ENCODE peak calls at places on chromosomes 6 and 20, in eight cellular contexts. One of them, this sample, is unnamed.

GRCh38 chr6:14077193-14077853 is 40.2 kb upstream of the CD83 start:
- DNase-seq in heart left ventricle: no peak
- DNase-seq in Karpas-422: no peak
- DNase-seq in psoas muscle: no peak
- DNase-seq in GM23338: no peak
- DNase-seq in lung: no peak
- DNase-seq in right cardiac atrium: no peak
- DNase-seq in CD4-positive, CD25-positive, alpha-beta regulatory T cell: peak
- DNase-seq in this sample: no peak

GRCh38 chr6:139369568-139370046 is 4.8 kb downstream of the CITED2 start:
- DNase-seq in right cardiac atrium: no peak
- DNase-seq in Karpas-422: peak
- DNase-seq in heart left ventricle: no peak
- DNase-seq in GM23338: peak
- DNase-seq in psoas muscle: no peak
- DNase-seq in lung: no peak
- DNase-seq in CD4-positive, CD25-positive, alpha-beta regulatory T cell: peak
- DNase-seq in this sample: no peak

GRCh38 chr6:34518669-34519365 is 37.3 kb downstream of the SPDEF start:
- DNase-seq in psoas muscle: peak
- DNase-seq in right cardiac atrium: no peak
- DNase-seq in GM23338: no peak
- DNase-seq in lung: no peak
- DNase-seq in Karpas-422: no peak
- DNase-seq in CD4-positive, CD25-positive, alpha-beta regulatory T cell: no peak
- DNase-seq in heart left ventricle: no peak
- DNase-seq in this sample: no peak

GRCh38 chr6:15948930-15949900 is 179.7 kb upstream of the MYLIP start:
- DNase-seq in right cardiac atrium: peak
- DNase-seq in Karpas-422: no peak
- DNase-seq in psoas muscle: no peak
- DNase-seq in CD4-positive, CD25-positive, alpha-beta regulatory T cell: no peak
- DNase-seq in heart left ventricle: no peak
- DNase-seq in GM23338: peak
- DNase-seq in lung: peak
- DNase-seq in this sample: no peak

GRCh38 chr6:163340201-163340887 is 74.2 kb upstream of the QKI start:
- DNase-seq in lung: no peak
- DNase-seq in CD4-positive, CD25-positive, alpha-beta regulatory T cell: no peak
- DNase-seq in heart left ventricle: no peak
- DNase-seq in GM23338: no peak
- DNase-seq in right cardiac atrium: no peak
- DNase-seq in Karpas-422: no peak
- DNase-seq in psoas muscle: no peak
- DNase-seq in this sample: no peak

GRCh38 chr6:13331516-13332348 is 3.4 kb upstream of the TBC1D7 start:
- DNase-seq in right cardiac atrium: no peak
- DNase-seq in Karpas-422: peak
- DNase-seq in psoas muscle: no peak
- DNase-seq in CD4-positive, CD25-positive, alpha-beta regulatory T cell: peak
- DNase-seq in lung: no peak
- DNase-seq in GM23338: peak
- DNase-seq in heart left ventricle: no peak
- DNase-seq in this sample: no peak

GRCh38 chr20:57080796-57081195 is 185.6 kb downstream of the BMP7 start:
- DNase-seq in CD4-positive, CD25-positive, alpha-beta regulatory T cell: no peak
- DNase-seq in lung: no peak
- DNase-seq in right cardiac atrium: no peak
- DNase-seq in psoas muscle: no peak
- DNase-seq in heart left ventricle: no peak
- DNase-seq in GM23338: no peak
- DNase-seq in Karpas-422: no peak
- DNase-seq in this sample: no peak

GRCh38 chr6:127342946-127343752 is at the start of gene ECHDC1:
- DNase-seq in GM23338: peak
- DNase-seq in heart left ventricle: peak
- DNase-seq in psoas muscle: peak
- DNase-seq in CD4-positive, CD25-positive, alpha-beta regulatory T cell: peak
- DNase-seq in Karpas-422: peak
- DNase-seq in lung: peak
- DNase-seq in right cardiac atrium: peak
- DNase-seq in this sample: peak

GRCh38 chr6:43570876-43571441 is 4.9 kb downstream of the XPO5 start:
- DNase-seq in heart left ventricle: no peak
- DNase-seq in right cardiac atrium: no peak
- DNase-seq in lung: no peak
- DNase-seq in GM23338: no peak
- DNase-seq in psoas muscle: no peak
- DNase-seq in CD4-positive, CD25-positive, alpha-beta regulatory T cell: peak
- DNase-seq in Karpas-422: no peak
- DNase-seq in this sample: no peak
- H3K27ac ChIP-seq in heart left ventricle: no peak
- H3K27ac ChIP-seq in right cardiac atrium: no peak
- H3K27ac ChIP-seq in lung: no peak
- H3K27ac ChIP-seq in GM23338: no peak
- H3K27ac ChIP-seq in psoas muscle: no peak
- H3K27ac ChIP-seq in CD4-positive, CD25-positive, alpha-beta regulatory T cell: no peak
- H3K27ac ChIP-seq in Karpas-422: no peak
- H3K27ac ChIP-seq in this sample: no peak

GRCh38 chr20:20365593-20365992 is 2.3 kb upstream of the INSM1 start:
- DNase-seq in right cardiac atrium: no peak
- DNase-seq in lung: no peak
- DNase-seq in CD4-positive, CD25-positive, alpha-beta regulatory T cell: no peak
- DNase-seq in psoas muscle: no peak
- DNase-seq in GM23338: peak
- DNase-seq in heart left ventricle: no peak
- DNase-seq in Karpas-422: no peak
- DNase-seq in this sample: no peak

GRCh38 chr20:20368414-20369352 is 779 bp downstream of the INSM1 start:
- DNase-seq in lung: no peak
- DNase-seq in Karpas-422: no peak
- DNase-seq in right cardiac atrium: no peak
- DNase-seq in heart left ventricle: no peak
- DNase-seq in psoas muscle: no peak
- DNase-seq in CD4-positive, CD25-positive, alpha-beta regulatory T cell: no peak
- DNase-seq in GM23338: peak
- DNase-seq in this sample: no peak

GRCh38 chr20:20367681-20368413 is at the start of gene INSM1:
- DNase-seq in lung: no peak
- DNase-seq in psoas muscle: no peak
- DNase-seq in GM23338: peak
- DNase-seq in right cardiac atrium: no peak
- DNase-seq in CD4-positive, CD25-positive, alpha-beta regulatory T cell: no peak
- DNase-seq in heart left ventricle: no peak
- DNase-seq in Karpas-422: no peak
- DNase-seq in this sample: no peak

GRCh38 chr20:20366551-20366895 is 1.4 kb upstream of the INSM1 start:
- DNase-seq in Karpas-422: no peak
- DNase-seq in GM23338: peak
- DNase-seq in psoas muscle: no peak
- DNase-seq in CD4-positive, CD25-positive, alpha-beta regulatory T cell: no peak
- DNase-seq in heart left ventricle: no peak
- DNase-seq in right cardiac atrium: no peak
- DNase-seq in lung: no peak
- DNase-seq in this sample: no peak

GRCh38 chr20:20366896-20367680 is 816 bp upstream of the INSM1 start:
- DNase-seq in lung: no peak
- DNase-seq in right cardiac atrium: no peak
- DNase-seq in CD4-positive, CD25-positive, alpha-beta regulatory T cell: no peak
- DNase-seq in heart left ventricle: no peak
- DNase-seq in psoas muscle: no peak
- DNase-seq in GM23338: peak
- DNase-seq in Karpas-422: no peak
- DNase-seq in this sample: no peak
- H3K4me3 ChIP-seq in lung: no peak
- H3K4me3 ChIP-seq in right cardiac atrium: peak
- H3K4me3 ChIP-seq in CD4-positive, CD25-positive, alpha-beta regulatory T cell: no peak
- H3K4me3 ChIP-seq in heart left ventricle: peak
- H3K4me3 ChIP-seq in psoas muscle: peak
- H3K4me3 ChIP-seq in GM23338: peak
- H3K4me3 ChIP-seq in Karpas-422: no peak
- H3K4me3 ChIP-seq in this sample: peak

DNA sequence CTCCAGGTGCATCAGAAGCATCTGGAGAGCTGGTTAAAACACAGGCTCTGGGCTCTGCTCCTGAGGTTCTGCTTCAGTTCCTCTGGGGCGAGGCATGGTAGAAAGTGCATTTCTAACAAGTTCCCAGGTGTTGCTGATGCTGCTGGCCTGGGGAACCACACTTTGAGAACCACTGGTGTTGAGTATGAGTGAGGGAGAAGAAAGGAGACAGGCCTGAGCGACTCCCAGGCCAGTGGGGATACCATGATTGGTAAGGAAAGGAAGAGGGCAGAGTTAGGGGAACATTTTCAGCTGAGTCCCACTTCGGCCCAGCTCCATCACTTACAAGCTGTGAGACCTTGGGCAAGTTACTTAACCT is 36.8 kb downstream of the KIAA1755 start:
- DNase-seq in GM23338: no peak
- DNase-seq in CD4-positive, CD25-positive, alpha-beta regulatory T cell: no peak
- DNase-seq in heart left ventricle: no peak
- DNase-seq in right cardiac atrium: no peak
- DNase-seq in psoas muscle: no peak
- DNase-seq in lung: no peak
- DNase-seq in Karpas-422: no peak
- DNase-seq in this sample: no peak
- H3K27ac ChIP-seq in GM23338: no peak
- H3K27ac ChIP-seq in CD4-positive, CD25-positive, alpha-beta regulatory T cell: no peak
- H3K27ac ChIP-seq in heart left ventricle: no peak
- H3K27ac ChIP-seq in right cardiac atrium: no peak
- H3K27ac ChIP-seq in psoas muscle: no peak
- H3K27ac ChIP-seq in lung: no peak
- H3K27ac ChIP-seq in Karpas-422: no peak
- H3K27ac ChIP-seq in this sample: no peak

GRCh38 chr20:17643531-17644188 is 38.4 kb downstream of the RRBP1 start:
- DNase-seq in psoas muscle: no peak
- DNase-seq in heart left ventricle: peak
- DNase-seq in right cardiac atrium: peak
- DNase-seq in lung: no peak
- DNase-seq in CD4-positive, CD25-positive, alpha-beta regulatory T cell: no peak
- DNase-seq in Karpas-422: no peak
- DNase-seq in GM23338: no peak
- DNase-seq in this sample: no peak
- H3K4me3 ChIP-seq in psoas muscle: no peak
- H3K4me3 ChIP-seq in heart left ventricle: no peak
- H3K4me3 ChIP-seq in right cardiac atrium: no peak
- H3K4me3 ChIP-seq in lung: no peak
- H3K4me3 ChIP-seq in CD4-positive, CD25-positive, alpha-beta regulatory T cell: no peak
- H3K4me3 ChIP-seq in Karpas-422: no peak
- H3K4me3 ChIP-seq in GM23338: no peak
- H3K4me3 ChIP-seq in this sample: no peak

DNA sequence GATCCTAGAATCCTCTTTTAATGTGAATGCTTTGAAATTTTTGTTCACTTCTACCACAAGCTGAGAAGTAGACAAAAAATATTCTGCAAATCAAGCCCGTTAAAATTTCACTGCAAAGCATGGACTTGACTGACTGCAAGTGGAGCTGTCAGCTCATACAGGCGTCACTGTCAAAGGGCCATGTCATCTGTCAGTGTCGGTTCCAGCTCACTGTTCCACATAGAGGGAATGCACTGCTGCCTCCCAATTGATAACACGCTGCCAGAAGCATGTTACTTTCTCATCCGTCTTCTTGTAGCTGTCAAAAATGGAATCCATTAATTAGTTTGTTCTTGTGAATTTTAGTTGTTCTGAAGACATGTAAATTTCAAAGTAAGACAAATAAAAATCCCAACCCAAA is 50.4 kb upstream of the FBXL4 start:
- DNase-seq in right cardiac atrium: no peak
- DNase-seq in Karpas-422: no peak
- DNase-seq in psoas muscle: no peak
- DNase-seq in CD4-positive, CD25-positive, alpha-beta regulatory T cell: no peak
- DNase-seq in lung: no peak
- DNase-seq in heart left ventricle: peak
- DNase-seq in GM23338: no peak
- DNase-seq in this sample: no peak
- H3K27ac ChIP-seq in right cardiac atrium: no peak
- H3K27ac ChIP-seq in Karpas-422: no peak
- H3K27ac ChIP-seq in psoas muscle: no peak
- H3K27ac ChIP-seq in CD4-positive, CD25-positive, alpha-beta regulatory T cell: no peak
- H3K27ac ChIP-seq in lung: no peak
- H3K27ac ChIP-seq in heart left ventricle: no peak
- H3K27ac ChIP-seq in GM23338: no peak
- H3K27ac ChIP-seq in this sample: no peak

DNA sequence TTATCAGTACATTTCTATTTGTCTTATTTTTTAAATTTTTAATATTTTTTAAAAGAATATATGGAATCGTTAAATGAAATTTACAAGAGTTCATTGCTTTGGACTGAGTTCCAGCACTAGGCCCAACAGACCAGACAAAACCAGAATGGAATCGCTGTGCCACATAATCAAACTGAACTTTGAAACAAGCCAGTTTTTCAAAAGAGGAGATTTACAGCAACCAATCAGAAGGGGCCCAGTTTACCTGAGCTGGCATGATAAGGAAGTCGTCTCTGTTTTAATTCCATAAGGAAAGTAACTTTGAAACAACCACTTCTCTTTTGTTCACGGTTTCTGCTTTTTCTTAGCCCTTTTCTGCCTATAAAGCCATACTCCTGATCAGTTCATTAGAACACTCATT is 293.6 kb upstream of the FLRT3 start:
- DNase-seq in Karpas-422: no peak
- DNase-seq in lung: no peak
- DNase-seq in GM23338: no peak
- DNase-seq in CD4-positive, CD25-positive, alpha-beta regulatory T cell: no peak
- DNase-seq in right cardiac atrium: no peak
- DNase-seq in psoas muscle: no peak
- DNase-seq in heart left ventricle: no peak
- DNase-seq in this sample: no peak
- H3K4me3 ChIP-seq in Karpas-422: no peak
- H3K4me3 ChIP-seq in lung: no peak
- H3K4me3 ChIP-seq in GM23338: no peak
- H3K4me3 ChIP-seq in CD4-positive, CD25-positive, alpha-beta regulatory T cell: no peak
- H3K4me3 ChIP-seq in right cardiac atrium: no peak
- H3K4me3 ChIP-seq in psoas muscle: no peak
- H3K4me3 ChIP-seq in heart left ventricle: no peak
- H3K4me3 ChIP-seq in this sample: no peak

DNA sequence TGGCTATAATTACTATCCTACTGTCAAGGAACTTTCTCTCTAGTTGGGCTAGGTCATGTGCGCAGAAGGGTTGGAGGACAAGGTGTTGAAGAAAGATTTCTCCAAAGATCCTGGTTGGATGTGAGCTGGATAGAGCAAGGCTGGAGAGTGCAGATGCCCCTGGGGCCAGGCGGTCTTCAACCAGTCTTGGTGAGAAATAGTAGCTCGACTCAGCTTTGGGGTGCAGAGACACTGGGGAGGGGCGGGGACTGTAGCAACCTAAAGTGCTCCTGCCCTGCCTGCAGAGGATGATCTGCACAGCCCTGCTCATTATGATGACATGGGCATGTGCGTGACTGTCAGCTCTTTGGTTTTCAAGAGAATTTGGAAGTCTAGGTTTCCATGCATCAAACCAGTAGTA is 35.9 kb downstream of the PHACTR3 start:
- DNase-seq in GM23338: no peak
- DNase-seq in right cardiac atrium: no peak
- DNase-seq in lung: peak
- DNase-seq in Karpas-422: no peak
- DNase-seq in psoas muscle: no peak
- DNase-seq in heart left ventricle: no peak
- DNase-seq in CD4-positive, CD25-positive, alpha-beta regulatory T cell: no peak
- DNase-seq in this sample: no peak
- H3K27ac ChIP-seq in GM23338: no peak
- H3K27ac ChIP-seq in right cardiac atrium: no peak
- H3K27ac ChIP-seq in lung: no peak
- H3K27ac ChIP-seq in Karpas-422: no peak
- H3K27ac ChIP-seq in psoas muscle: no peak
- H3K27ac ChIP-seq in heart left ventricle: no peak
- H3K27ac ChIP-seq in CD4-positive, CD25-positive, alpha-beta regulatory T cell: no peak
- H3K27ac ChIP-seq in this sample: no peak